ENCODE peak calls at places on chromosomes 16 and 17, in six cellular contexts. S is skeletal muscle cell; H is CD8-positive, alpha-beta T cell; F is AG04449; N is H7; J is fibroblast of mammary gland. L is an unnamed sample.

GRCh38 chr16:48540222-48540900 is 69.6 kb downstream of the N4BP1 start:
- DNase-seq in S (no peak), H (peak; percentile 46), F (no peak), N (peak; percentile 50), J (no peak), L (no peak)

GRCh38 chr16:1019234-1019933 is 37.8 kb downstream of the SOX8 start:
- DNase-seq in N (no peak), S (no peak), F (no peak), H (no peak), J (peak; percentile 3), L (no peak)

GRCh38 chr16:30664616-30665109 is 6.4 kb downstream of the FBRS start:
- DNase-seq in N (peak; percentile 56), S (no peak), F (no peak), J (no peak), H (no peak), L (no peak)

GRCh38 chr17:71727723-71728122 is 393.1 kb upstream of the SOX9 start:
- DNase-seq in F (no peak), N (no peak), J (no peak), H (no peak), S (no peak), L (no peak)

GRCh38 chr16:3027983-3028715 is 4.3 kb downstream of the THOC6 start:
- DNase-seq in S (peak; percentile 19), H (peak; percentile 92), N (peak; percentile 99), F (no peak), J (peak; percentile 51), L (peak; percentile 77)

GRCh38 chr17:65729207-65729606 is 167.8 kb upstream of the AXIN2 start:
- DNase-seq in S (no peak), N (no peak), J (no peak), F (no peak), H (no peak), L (no peak)

GRCh38 chr17:80063815-80064585 is 27.6 kb downstream of the CCDC40 start:
- DNase-seq in H (no peak), N (peak; percentile 46), S (peak; percentile 23), F (no peak), J (peak; percentile 71), L (no peak)

GRCh38 chr17:83080641-83081560 is 1.5 kb downstream of the METRNL start:
- DNase-seq in H (peak; percentile 59), S (no peak), J (no peak), F (no peak), N (peak; percentile 90), L (no peak)

GRCh38 chr17:50501906-50502642 is 6.2 kb upstream of the MYCBPAP start:
- DNase-seq in N (no peak), S (no peak), H (no peak), F (no peak), J (no peak), L (no peak)

GRCh38 chr17:15742051-15742795 is 10.1 kb downstream of the TBC1D26 start:
- DNase-seq in H (no peak), N (peak; percentile 35), J (no peak), S (no peak), F (no peak), L (no peak)

GRCh38 chr16:66270333-66270927 is 96.1 kb upstream of the CDH5 start:
- DNase-seq in J (peak; percentile 56), H (peak; percentile 69), S (no peak), F (no peak), N (peak; percentile 97), L (peak; percentile 14)

GRCh38 chr17:48577330-48577945 is 712 bp downstream of the HOXB4 start:
- DNase-seq in S (no peak), N (no peak), F (no peak), H (no peak), J (peak; percentile 61), L (no peak)

GRCh38 chr17:48577946-48578615 is at the start of gene HOXB4:
- DNase-seq in F (no peak), N (peak; percentile 89), H (peak; percentile 73), J (peak; percentile 77), S (no peak), L (peak; percentile 73)

GRCh38 chr17:48575673-48576478 is 2.3 kb downstream of the HOXB4 start:
- DNase-seq in S (no peak), H (no peak), N (no peak), F (no peak), J (no peak), L (no peak)

GRCh38 chr17:48575066-48575582 is 3.0 kb downstream of the HOXB4 start:
- DNase-seq in S (no peak), J (peak; percentile 57), F (no peak), N (no peak), H (no peak), L (no peak)

DNA sequence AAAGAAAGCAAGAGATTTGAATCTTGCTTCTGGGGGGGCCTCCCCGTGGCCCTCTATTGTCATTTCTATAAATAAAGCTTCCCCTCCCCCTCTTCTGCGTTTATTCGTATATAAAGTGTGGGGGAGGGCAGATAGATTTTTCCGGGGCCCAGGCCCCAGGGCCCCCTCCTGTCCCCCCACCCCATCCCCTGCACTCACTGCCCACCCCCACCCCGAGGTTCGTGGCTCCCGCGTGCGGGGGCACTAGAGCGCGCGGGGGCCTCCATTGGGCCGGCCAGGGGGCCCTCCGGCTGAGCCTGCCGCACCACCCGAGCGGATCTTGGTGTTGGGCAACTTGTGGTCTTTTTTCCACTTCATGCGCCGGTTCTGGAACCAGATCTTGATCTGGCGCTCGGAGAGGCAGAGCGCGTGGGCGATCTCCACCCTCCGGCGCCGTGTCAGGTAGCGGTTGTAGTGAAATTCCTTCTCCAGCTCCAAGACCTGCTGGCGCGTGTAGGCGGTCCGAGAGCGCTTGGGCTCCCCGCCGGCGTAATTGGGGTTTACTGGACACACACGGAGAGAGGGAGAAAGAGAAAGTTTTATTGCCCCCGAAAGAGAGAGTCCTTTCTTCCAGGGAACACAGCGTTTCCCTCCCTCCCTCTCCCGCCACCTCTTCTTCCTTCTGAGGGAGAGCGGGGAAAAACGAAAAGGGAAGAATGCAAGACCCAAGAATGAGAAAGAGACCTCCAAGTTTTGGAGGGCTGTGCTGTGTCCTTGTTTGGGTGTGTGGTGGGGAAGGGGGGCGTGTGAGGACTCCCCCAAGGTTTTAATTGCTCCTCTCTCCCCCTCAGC is 1.5 kb downstream of the HOXB4 start:
- DNase-seq in S (no peak), N (peak; percentile 68), J (peak; percentile 81), H (no peak), F (no peak), L (no peak)
- H3K4me3 ChIP-seq in S (peak overlapping the region; percentile 53), N (no peak overlapping the region), J (peak overlapping the region; percentile 60), H (no peak overlapping the region), F (peak overlapping the region; percentile 78), L (peak overlapping the region; percentile 86)

DNA sequence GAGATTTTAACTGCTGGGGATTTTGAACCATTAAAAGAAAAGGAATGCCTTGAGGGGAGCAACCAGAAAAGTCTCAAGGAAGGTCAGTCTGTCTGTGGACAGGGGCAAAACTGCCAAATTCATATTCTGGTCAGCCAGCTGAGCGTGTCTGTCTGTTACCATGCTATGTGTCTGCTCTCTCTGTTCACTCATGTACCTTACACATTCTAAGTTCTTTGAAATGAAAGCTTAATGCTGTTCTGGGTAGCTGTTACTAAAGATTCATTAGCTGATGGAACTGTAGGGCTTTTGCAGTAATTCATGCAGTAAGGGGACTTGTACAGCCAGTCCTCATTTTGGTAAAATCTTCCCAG is 115.8 kb downstream of the MRTFB start:
- DNase-seq in F (no peak), N (no peak), J (peak; percentile 36), H (no peak), S (no peak), L (no peak)
- H3K4me3 ChIP-seq in F (peak overlapping the region; percentile 58), N (no peak overlapping the region), J (peak overlapping the region; percentile 27), H (no peak overlapping the region), S (peak overlapping the region; percentile 51), L (no peak overlapping the region)

GRCh38 chr17:13520899-13521572 is 80.7 kb downstream of the HS3ST3A1 start:
- DNase-seq in S (peak; percentile 87), J (peak; percentile 95), F (peak; percentile 77), H (no peak), N (no peak), L (no peak)
- H3K4me3 ChIP-seq in S (no peak overlapping the region), J (no peak overlapping the region), F (no peak overlapping the region), H (no peak overlapping the region), N (no peak overlapping the region), L (no peak overlapping the region)

DNA sequence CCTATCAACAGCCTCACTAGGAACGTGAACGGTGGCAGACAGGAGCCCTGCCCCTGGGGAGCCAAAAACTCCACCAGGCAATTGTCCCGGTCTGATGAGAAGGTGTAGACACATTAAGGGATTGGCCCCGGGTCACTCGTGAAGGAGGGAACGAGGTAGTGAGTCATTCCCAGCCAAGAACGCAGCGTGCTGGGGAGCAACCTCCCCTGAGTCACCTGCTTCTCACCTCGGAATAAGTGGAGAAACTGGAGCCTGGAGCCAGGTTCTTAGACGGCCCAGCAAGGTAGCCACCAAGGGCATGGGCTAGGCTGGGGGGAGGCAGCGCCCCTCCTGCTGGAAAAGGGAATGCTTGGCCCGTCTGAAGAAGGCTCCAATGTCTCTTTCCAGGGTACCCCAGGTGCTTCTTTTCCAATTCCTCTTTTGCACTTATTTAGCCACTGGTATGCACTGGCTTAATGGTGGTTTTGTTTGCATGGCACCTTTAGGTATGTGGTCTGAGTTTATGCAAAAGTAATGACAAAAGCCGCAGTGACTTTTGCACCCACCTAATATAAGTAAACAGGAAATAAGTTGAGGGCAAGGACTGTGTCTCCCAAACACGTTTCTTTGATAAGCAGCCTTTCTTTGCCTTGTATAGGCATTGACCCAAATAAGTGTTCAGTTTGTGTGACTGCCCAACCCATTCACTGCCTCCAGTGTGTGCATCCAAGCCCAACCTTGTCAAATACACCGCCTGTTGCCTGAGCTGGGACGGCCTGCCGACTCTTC is 1.8 kb upstream of the HELZ start:
- DNase-seq in N (peak; percentile 56), J (peak; percentile 58), F (no peak), H (peak; percentile 61), S (no peak), L (no peak)
- H3K4me3 ChIP-seq in N (peak overlapping the region; percentile 88), J (peak overlapping the region; percentile 72), F (peak overlapping the region; percentile 81), H (peak overlapping the region; percentile 78), S (peak overlapping the region; percentile 93), L (no peak overlapping the region)

GRCh38 chr17:76678330-76678729 is 32.4 kb downstream of the MXRA7 start:
- DNase-seq in J (no peak), H (peak; percentile 79), F (no peak), S (no peak), N (no peak), L (peak; percentile 93)
- H3K4me3 ChIP-seq in J (no peak overlapping the region), H (no peak overlapping the region), F (no peak overlapping the region), S (no peak overlapping the region), N (no peak overlapping the region), L (peak overlapping the region; percentile 29)

L was measured in Jurkat, Clone E6-1.